ENCODE peak calls at places on chromosomes 2 and 18, in six cellular contexts. G is right cardiac atrium, W is heart right ventricle, L is fibroblast of lung, Q is tibial artery, R is mesenchymal stem cell. C is an unnamed sample.

GRCh38 chr2:144452169-144453038 is 67.5 kb downstream of the ZEB2 start:
- DNase-seq in G (peak; percentile 17), W (no peak), R (peak; percentile 67), Q (no peak), L (peak; percentile 50), C (no peak)

GRCh38 chr2:108535380-108535677 is 1.1 kb downstream of the LIMS1 start:
- DNase-seq in L (peak; percentile 80), R (no peak), Q (no peak), W (no peak), G (no peak), C (no peak)

GRCh38 chr2:71796174-71796592 is 342.8 kb downstream of the DYSF start:
- DNase-seq in L (no peak), W (no peak), G (no peak), R (peak; percentile 62), Q (no peak), C (no peak)

GRCh38 chr2:239101071-239101470 is 253.2 kb downstream of the TWIST2 start:
- DNase-seq in L (no peak), Q (no peak), R (no peak), G (no peak), W (no peak), C (no peak)

GRCh38 chr18:13581496-13581895 is 144.9 kb downstream of the FAM210A start:
- DNase-seq in G (no peak), L (no peak), Q (no peak), W (no peak), R (no peak), C (no peak)

GRCh38 chr18:50401888-50402287 is 27.0 kb downstream of the SKA1 start:
- DNase-seq in L (peak; percentile 36), G (peak; percentile 28), R (no peak), W (peak; percentile 62), Q (no peak), C (no peak)

GRCh38 chr2:126429129-126429528 is 226.8 kb upstream of the GYPC start:
- DNase-seq in W (no peak), R (no peak), G (no peak), L (no peak), Q (no peak), C (no peak)

GRCh38 chr2:101818531-101819451 is 121.3 kb downstream of the MAP4K4 start:
- DNase-seq in G (no peak), Q (no peak), W (no peak), R (peak; percentile 78), L (peak; percentile 90), C (peak; percentile 65)

GRCh38 chr2:61853086-61853847 is 593 bp downstream of the FAM161A start:
- DNase-seq in L (peak; percentile 52), Q (peak; percentile 76), R (no peak), G (peak; percentile 79), W (peak; percentile 17), C (no peak)

GRCh38 chr2:147711031-147711430 is 133.8 kb upstream of the ACVR2A start:
- DNase-seq in G (no peak), Q (no peak), L (no peak), W (no peak), R (peak; percentile 40), C (no peak)

GRCh38 chr2:176269319-176270099 is at the start of gene MTX2:
- DNase-seq in L (peak; percentile 62), G (peak; percentile 79), R (peak; percentile 78), Q (peak; percentile 51), W (peak; percentile 78), C (peak; percentile 84)

GRCh38 chr2:233480490-233481202 is 85.9 kb downstream of the USP40 start:
- DNase-seq in G (no peak), Q (peak; percentile 21), R (no peak), W (no peak), L (peak; percentile 12), C (no peak)

GRCh38 chr2:159256159-159256558 is 30.3 kb downstream of the WDSUB1 start:
- DNase-seq in W (no peak), G (no peak), R (peak; percentile 86), L (peak; percentile 78), Q (no peak), C (no peak)
- H3K27ac ChIP-seq in W (no peak overlapping the region), G (no peak overlapping the region), R (no peak overlapping the region), L (no peak overlapping the region), Q (no peak overlapping the region), C (no peak overlapping the region)

DNA sequence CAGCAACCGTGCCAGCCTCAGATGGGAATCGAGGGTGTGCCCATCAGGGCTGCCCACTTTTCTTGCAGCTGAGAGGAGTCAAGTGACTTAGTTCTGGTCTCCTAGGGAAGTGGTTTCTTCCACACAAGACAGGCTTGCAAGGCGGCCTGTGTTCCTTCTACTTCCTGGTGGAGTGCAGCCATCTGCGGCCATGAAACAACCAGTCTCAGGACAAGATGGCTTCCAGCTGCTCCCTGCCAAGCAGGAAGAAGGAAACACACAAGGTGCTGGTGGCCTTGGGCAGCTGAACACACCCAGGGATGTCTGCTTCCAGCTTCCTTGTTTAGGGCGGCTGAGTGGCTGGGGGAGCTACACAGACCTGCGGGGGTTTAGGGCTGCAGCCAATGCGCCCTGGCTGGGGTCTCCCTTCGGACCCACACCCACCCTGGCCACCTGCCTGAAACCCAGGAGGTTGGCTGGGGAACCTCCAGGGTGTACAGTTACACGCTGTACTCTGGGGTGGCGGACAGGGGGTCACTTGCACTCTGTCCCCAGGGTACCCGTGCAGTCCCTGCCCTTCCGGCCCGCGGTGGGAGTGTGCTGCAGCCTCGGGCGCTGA is 34.7 kb downstream of the PTPN18 start:
- DNase-seq in R (no peak), Q (peak; percentile 53), W (peak; percentile 42), L (no peak), G (peak; percentile 49), C (no peak)
- H3K27ac ChIP-seq in R (no peak overlapping the region), Q (peak overlapping the region; percentile 83), W (peak overlapping the region; percentile 94), L (no peak overlapping the region), G (peak overlapping the region; percentile 66), C (peak overlapping the region; percentile 81)

GRCh38 chr2:198615972-198616371 is 811.6 kb downstream of the PLCL1 start:
- DNase-seq in W (no peak), R (peak; percentile 12), G (no peak), L (peak; percentile 47), Q (no peak), C (no peak)
- H3K27ac ChIP-seq in W (no peak overlapping the region), R (no peak overlapping the region), G (no peak overlapping the region), L (no peak overlapping the region), Q (no peak overlapping the region), C (no peak overlapping the region)

DNA sequence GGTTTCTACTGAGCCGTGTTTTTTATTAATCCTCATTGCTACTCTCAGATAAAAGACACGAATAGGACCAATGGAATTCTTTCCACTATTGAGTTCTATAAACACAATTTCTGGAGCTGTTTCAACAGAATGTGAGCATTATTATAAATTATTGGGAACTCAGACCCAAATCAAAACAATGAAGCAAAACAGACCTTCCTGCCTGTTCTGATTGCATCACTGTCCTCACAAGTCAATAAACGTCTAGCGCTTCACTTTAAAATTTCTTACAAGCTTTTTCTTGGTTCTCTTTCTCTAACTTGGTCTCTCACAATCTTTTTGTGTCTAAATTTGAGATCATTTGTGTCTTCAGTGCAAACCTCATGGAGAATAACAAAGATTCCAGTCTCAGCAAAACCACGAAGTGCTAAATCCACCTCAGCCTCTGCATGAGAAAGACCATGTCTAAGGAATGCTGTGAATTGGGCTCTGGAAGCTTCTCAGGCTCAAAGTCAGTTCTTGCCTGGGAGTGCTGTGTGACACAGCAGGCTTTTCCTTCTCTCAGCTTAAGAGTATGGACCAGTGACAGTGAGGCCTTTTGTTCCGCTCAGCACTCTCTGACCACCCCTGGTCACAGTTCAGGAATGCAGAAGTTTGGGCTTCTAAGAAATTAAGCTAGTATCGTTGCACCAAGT is 22.8 kb downstream of the ARHGAP28 start:
- DNase-seq in Q (no peak), W (no peak), L (peak; percentile 86), R (peak; percentile 84), G (peak; percentile 15), C (no peak)
- H3K27ac ChIP-seq in Q (peak overlapping the region; percentile 42), W (peak overlapping the region; percentile 38), L (peak overlapping the region; percentile 5), R (peak overlapping the region; percentile 81), G (peak overlapping the region; percentile 37), C (no peak overlapping the region)

GRCh38 chr2:69750246-69750645 is 8.3 kb downstream of the ANXA4 start:
- DNase-seq in L (no peak), Q (no peak), W (no peak), G (no peak), R (no peak), C (no peak)
- H3K27ac ChIP-seq in L (no peak overlapping the region), Q (peak overlapping the region; percentile 28), W (no peak overlapping the region), G (no peak overlapping the region), R (no peak overlapping the region), C (no peak overlapping the region)

GRCh38 chr18:49319590-49319989 is 140.9 kb downstream of the DYM start:
- DNase-seq in R (no peak), W (no peak), L (peak; percentile 15), Q (no peak), G (no peak), C (no peak)

GRCh38 chr18:49322770-49323490 is 137.5 kb downstream of the DYM start:
- DNase-seq in W (no peak), L (no peak), R (no peak), Q (no peak), G (no peak), C (no peak)

GRCh38 chr18:49321800-49322461 is 138.5 kb downstream of the DYM start:
- DNase-seq in R (peak; percentile 61), G (no peak), Q (no peak), L (peak; percentile 60), W (no peak), C (no peak)

DNA sequence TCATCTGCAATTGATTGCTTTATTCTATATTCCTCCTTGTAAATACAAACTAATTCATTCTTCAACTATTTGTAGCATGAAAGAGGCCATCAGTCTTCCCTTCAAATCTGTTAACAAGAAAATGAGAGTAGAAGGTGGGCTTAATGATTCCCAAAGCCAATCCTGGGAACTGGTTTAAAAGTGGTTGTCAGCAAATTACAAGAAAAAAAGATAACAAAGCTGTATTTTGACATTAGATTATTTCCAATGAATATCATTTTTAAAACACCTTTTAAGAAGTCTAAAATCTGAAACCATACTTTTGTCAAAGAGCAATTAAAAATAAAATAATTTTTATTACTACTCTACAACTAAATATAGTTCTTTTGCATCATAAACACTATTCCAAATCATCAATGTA is 139.2 kb downstream of the DYM start:
- DNase-seq in Q (no peak), R (no peak), L (no peak), G (no peak), W (no peak), C (no peak)
- H3K27ac ChIP-seq in Q (no peak overlapping the region), R (peak overlapping the region; percentile 84), L (no peak overlapping the region), G (no peak overlapping the region), W (no peak overlapping the region), C (no peak overlapping the region)

DNA sequence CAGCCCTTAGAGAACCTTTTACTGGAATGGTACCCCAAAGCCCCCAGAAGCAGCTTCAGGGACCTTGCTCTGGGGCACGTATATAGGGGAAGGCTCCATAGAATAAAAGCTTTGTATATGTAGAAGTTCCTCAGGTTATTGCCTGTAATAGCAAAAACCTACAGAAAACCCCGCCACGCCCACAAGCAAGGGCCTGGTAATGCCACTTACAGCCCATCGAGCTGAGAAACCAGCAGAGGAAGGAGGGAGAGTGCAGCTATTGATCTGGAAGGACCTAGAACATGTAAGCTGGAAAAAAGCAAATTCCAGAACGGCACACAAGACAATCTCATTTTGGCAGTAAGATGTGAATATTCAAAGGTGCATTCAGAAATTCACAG is 15.8 kb downstream of the HS1BP3 start:
- DNase-seq in L (no peak), R (no peak), Q (no peak), W (no peak), G (no peak), C (no peak)
- H3K27ac ChIP-seq in L (no peak overlapping the region), R (peak overlapping the region; percentile 34), Q (peak overlapping the region; percentile 98), W (peak overlapping the region; percentile 81), G (peak overlapping the region; percentile 45), C (peak overlapping the region; percentile 88)